ENCODE peak calls at places on chromosome 12, in eight cellular contexts. P is OCI-LY7, V is AG10803, I is GM23338, M is fibroblast of villous mesenchyme, A is fibroblast of pulmonary artery, N is foreskin fibroblast, S is left ventricle myocardium inferior. F is an unnamed sample.

GRCh38 chr12:120170631-120171030 is 23.9 kb downstream of the GCN1 start:
- DNase-seq in P (no peak), V (no peak), I (no peak), M (no peak), A (no peak), N (no peak), S (no peak), F (no peak)

GRCh38 chr12:54522213-54522612 is 24.7 kb downstream of the NCKAP1L start:
- DNase-seq in P (no peak), V (peak; percentile 4), I (no peak), M (no peak), A (no peak), N (peak; percentile 74), S (no peak), F (no peak)

GRCh38 chr12:3596703-3597472 is 105.9 kb downstream of the PRMT8 start:
- DNase-seq in P (no peak), V (no peak), I (no peak), M (no peak), A (no peak), N (no peak), S (no peak), F (no peak)

GRCh38 chr12:132610051-132610759 is at the start of gene LRCOL1:
- DNase-seq in P (no peak), V (peak; percentile 81), I (no peak), M (peak; percentile 61), A (peak; percentile 76), N (peak; percentile 90), S (peak; percentile 63), F (peak; percentile 88)

GRCh38 chr12:108046135-108046534 is 83.0 kb upstream of the WSCD2 start:
- DNase-seq in P (no peak), V (no peak), I (peak; percentile 29), M (no peak), A (no peak), N (no peak), S (no peak), F (no peak)

GRCh38 chr12:57190821-57191220 is 25.8 kb upstream of the NXPH4 start:
- DNase-seq in P (no peak), V (no peak), I (no peak), M (no peak), A (no peak), N (no peak), S (no peak), F (no peak)

GRCh38 chr12:116186482-116187157 is 90.9 kb downstream of the MED13L start:
- DNase-seq in P (no peak), V (peak; percentile 25), I (no peak), M (no peak), A (no peak), N (peak; percentile 39), S (no peak), F (no peak)

GRCh38 chr12:4915752-4916151 is 6.0 kb downstream of the KCNA1 start:
- DNase-seq in P (no peak), V (no peak), I (no peak), M (no peak), A (no peak), N (no peak), S (no peak), F (no peak)

GRCh38 chr12:54935235-54935951 is 49.2 kb downstream of the TESPA1 start:
- DNase-seq in P (peak; percentile 41), V (peak; percentile 70), I (no peak), M (peak; percentile 71), A (peak; percentile 91), N (peak; percentile 86), S (no peak), F (peak; percentile 91)

DNA sequence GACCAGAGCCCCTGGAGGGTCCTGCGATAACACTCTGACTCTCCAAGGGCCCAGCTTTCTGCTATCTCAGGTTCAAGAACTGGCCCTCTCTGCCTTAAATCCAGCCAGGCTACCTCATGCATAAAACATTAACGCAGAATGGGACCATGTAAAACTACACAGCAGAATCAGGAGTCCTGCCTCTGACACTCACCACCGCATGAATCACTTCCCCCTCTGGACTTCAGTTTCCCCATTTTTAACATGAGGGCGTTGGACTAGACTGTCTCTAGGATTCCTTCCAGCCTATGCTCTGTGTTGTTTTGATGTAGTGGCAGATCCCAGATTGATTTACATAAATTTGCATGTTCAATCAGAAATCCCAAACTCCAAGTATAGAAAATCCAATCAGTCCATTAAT is 3.3 kb downstream of the NCKAP5L start:
- DNase-seq in P (no peak), V (peak; percentile 59), I (no peak), M (peak; percentile 56), A (peak; percentile 65), N (peak; percentile 86), S (no peak), F (peak; percentile 53)
- H3K4me3 ChIP-seq in P (no peak overlapping the region), V (peak overlapping the region; percentile 20), I (no peak overlapping the region), M (peak overlapping the region; percentile 82), A (no peak overlapping the region), N (no peak overlapping the region), S (peak overlapping the region; percentile 96), F (no peak overlapping the region)

GRCh38 chr12:65875635-65876034 is 51.4 kb downstream of the HMGA2 start:
- DNase-seq in P (no peak), V (peak; percentile 39), I (no peak), M (peak; percentile 67), A (peak; percentile 51), N (no peak), S (no peak), F (peak; percentile 79)

GRCh38 chr12:65879878-65880277 is 55.6 kb downstream of the HMGA2 start:
- DNase-seq in P (no peak), V (peak; percentile 93), I (no peak), M (peak; percentile 96), A (peak; percentile 83), N (peak; percentile 82), S (no peak), F (peak; percentile 94)

GRCh38 chr12:65877836-65878235 is 53.6 kb downstream of the HMGA2 start:
- DNase-seq in P (no peak), V (no peak), I (no peak), M (no peak), A (no peak), N (no peak), S (no peak), F (no peak)

GRCh38 chr12:65876898-65877721 is 52.8 kb downstream of the HMGA2 start:
- DNase-seq in P (no peak), V (no peak), I (peak; percentile 74), M (peak; percentile 60), A (peak; percentile 83), N (peak; percentile 81), S (no peak), F (peak; percentile 85)

DNA sequence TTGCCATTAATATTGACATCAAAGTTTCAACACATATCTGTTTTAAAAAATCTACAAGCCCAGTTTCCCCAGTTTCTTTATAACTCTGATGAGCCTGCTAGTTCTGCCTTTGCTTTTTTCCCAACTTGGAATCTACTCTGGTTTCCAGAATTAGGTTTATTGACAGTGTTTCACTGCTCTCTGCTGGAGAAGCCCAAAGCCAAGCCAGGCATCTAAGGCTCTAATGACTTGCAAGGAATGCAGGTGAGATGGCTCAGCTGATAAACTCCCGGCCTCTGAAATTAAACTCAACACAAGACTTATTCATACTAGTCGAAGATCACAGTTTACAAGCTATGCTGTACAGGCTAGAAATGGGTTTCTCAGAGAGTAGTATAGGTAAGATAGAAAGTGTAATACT is 54.3 kb downstream of the HMGA2 start:
- DNase-seq in P (no peak), V (peak; percentile 43), I (peak; percentile 76), M (no peak), A (no peak), N (no peak), S (no peak), F (no peak)
- TF ChIP-seq CTCF in P (no peak), V (peak; percentile 70), I (peak; percentile 45), M (peak; percentile 48), A (peak; percentile 29), N (peak; percentile 3), S (no peak), F (peak; percentile 29)

GRCh38 chr12:48979602-48980388 is 1.7 kb downstream of the WNT1 start:
- DNase-seq in P (no peak), V (no peak), I (peak; percentile 52), M (no peak), A (no peak), N (peak; percentile 15), S (no peak), F (no peak)
- H3K4me3 ChIP-seq in P (no peak overlapping the region), V (peak overlapping the region; percentile 9), I (peak overlapping the region; percentile 59), M (peak overlapping the region; percentile 10), A (no peak overlapping the region), N (no peak overlapping the region), S (peak overlapping the region; percentile 59), F (no peak overlapping the region)

DNA sequence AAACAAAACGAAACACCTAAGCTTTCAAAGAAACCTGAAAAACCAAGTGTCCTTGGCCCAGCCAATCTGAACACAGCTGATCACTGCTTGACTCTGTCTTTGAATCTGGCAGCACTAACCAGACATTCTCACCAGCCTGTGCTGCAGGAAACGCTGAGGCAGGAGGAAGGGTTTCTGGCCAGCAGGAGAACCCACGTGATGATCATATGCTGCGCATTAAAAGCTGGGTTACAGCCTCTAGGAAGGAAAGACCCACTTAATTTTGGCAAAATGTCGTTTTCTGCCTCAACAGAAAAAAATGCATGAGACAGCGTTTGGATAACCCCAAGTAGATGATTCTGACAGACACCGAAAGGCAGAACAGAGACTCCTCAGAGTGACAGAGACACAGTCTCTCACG is 9.8 kb downstream of the APPL2 start:
- DNase-seq in P (no peak), V (peak; percentile 98), I (peak; percentile 9), M (peak; percentile 89), A (peak; percentile 90), N (peak; percentile 97), S (peak; percentile 50), F (peak; percentile 92)
- TF ChIP-seq CTCF in P (no peak), V (peak; percentile 24), I (no peak), M (no peak), A (no peak), N (no peak), S (no peak), F (no peak)

DNA sequence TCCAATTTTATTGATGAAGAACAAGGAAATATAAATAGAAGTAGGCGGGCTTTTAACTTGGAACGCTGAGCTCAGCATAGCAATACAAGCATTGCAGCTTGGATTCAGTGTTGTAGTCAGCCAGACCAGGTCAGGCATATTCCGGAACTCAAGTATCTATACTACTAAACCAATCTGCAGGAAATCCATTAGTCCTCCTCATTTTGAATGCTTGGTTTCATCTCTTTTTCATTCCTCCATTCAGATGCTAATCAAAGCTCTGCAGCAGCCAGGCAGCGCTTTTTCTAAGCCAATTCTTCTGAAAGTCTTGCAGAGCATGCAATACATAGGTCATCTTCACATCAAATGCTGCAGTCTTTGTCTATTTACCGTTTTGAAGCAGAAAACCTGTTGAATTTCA is 49.0 kb downstream of the KIF21A start:
- DNase-seq in P (no peak), V (no peak), I (peak; percentile 77), M (no peak), A (no peak), N (no peak), S (no peak), F (no peak)
- H3K4me3 ChIP-seq in P (no peak overlapping the region), V (no peak overlapping the region), I (peak overlapping the region; percentile 0), M (no peak overlapping the region), A (no peak overlapping the region), N (no peak overlapping the region), S (no peak overlapping the region), F (no peak overlapping the region)

DNA sequence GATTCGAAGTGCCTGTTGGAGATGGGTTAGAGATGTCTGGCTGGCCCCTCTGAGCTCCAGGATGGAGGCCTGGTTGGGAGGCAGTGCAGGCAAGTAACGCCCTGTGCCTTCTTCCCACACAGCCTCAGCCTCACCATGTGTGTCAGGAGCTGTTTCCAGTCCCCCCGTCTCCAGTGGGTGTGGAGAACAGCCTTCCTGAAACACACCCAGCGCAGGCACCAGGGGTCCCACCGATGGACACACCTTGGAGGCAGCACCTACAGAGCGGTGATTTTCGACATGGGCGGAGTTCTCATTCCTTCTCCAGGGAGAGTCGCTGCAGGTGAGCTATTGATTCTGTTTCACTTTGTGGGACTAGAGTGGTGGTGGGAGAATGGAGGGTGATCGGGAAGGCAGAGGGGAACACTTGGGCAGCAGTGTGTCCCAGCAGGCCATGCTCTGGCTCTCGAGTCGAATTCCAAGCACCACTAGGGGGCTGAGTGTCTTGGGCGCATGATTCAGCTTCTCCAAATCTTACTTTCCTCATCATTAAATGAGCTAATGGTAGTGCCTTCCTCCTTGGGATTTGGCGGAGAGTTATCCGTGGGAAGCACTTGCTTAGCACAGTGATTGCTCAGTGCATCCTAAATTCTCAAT is 6.8 kb downstream of the ACAD10 start:
- DNase-seq in P (peak; percentile 23), V (no peak), I (peak; percentile 71), M (no peak), A (peak; percentile 21), N (peak; percentile 36), S (no peak), F (peak; percentile 7)
- TF ChIP-seq CTCF in P (peak; percentile 70), V (peak; percentile 25), I (peak; percentile 55), M (peak; percentile 25), A (peak; percentile 25), N (peak; percentile 34), S (no peak), F (peak; percentile 41)